ENCODE peak calls at places on chromosomes 5 and 9, in six cellular contexts. One of them, this sample, is unnamed.

GRCh38 chr5:18975624-18976023 is 1012.4 kb downstream of the CDH18 start:
- DNase-seq in Right ventricle myocardium superior: no peak
- DNase-seq in nephron progenitor cell: no peak
- DNase-seq in tibial nerve: no peak
- DNase-seq in activated CD8-positive, alpha-beta memory T cell treated with anti-CD3 and anti-CD28 coated beads for 4 hours: no peak
- DNase-seq in stimulated activated CD8-positive, alpha-beta memory T cell treated with anti-CD3 and anti-CD28 coated beads, Interleukin-15, amount 100 ng/mL, for 4 hours: no peak
- DNase-seq in this sample: no peak

GRCh38 chr9:88915916-88916315 is 75.4 kb upstream of the S1PR3 start:
- DNase-seq in activated CD8-positive, alpha-beta memory T cell treated with anti-CD3 and anti-CD28 coated beads for 4 hours: no peak
- DNase-seq in Right ventricle myocardium superior: no peak
- DNase-seq in nephron progenitor cell: no peak
- DNase-seq in stimulated activated CD8-positive, alpha-beta memory T cell treated with anti-CD3 and anti-CD28 coated beads, Interleukin-15, amount 100 ng/mL, for 4 hours: no peak
- DNase-seq in tibial nerve: no peak
- DNase-seq in this sample: no peak

GRCh38 chr5:156435101-156435500 is 108.1 kb downstream of the SGCD start:
- DNase-seq in activated CD8-positive, alpha-beta memory T cell treated with anti-CD3 and anti-CD28 coated beads for 4 hours: no peak
- DNase-seq in tibial nerve: no peak
- DNase-seq in Right ventricle myocardium superior: no peak
- DNase-seq in nephron progenitor cell: no peak
- DNase-seq in stimulated activated CD8-positive, alpha-beta memory T cell treated with anti-CD3 and anti-CD28 coated beads, Interleukin-15, amount 100 ng/mL, for 4 hours: no peak
- DNase-seq in this sample: no peak

GRCh38 chr9:91424403-91425176 is 958 bp upstream of the NFIL3 start:
- DNase-seq in nephron progenitor cell: peak
- DNase-seq in tibial nerve: peak
- DNase-seq in stimulated activated CD8-positive, alpha-beta memory T cell treated with anti-CD3 and anti-CD28 coated beads, Interleukin-15, amount 100 ng/mL, for 4 hours: peak
- DNase-seq in Right ventricle myocardium superior: peak
- DNase-seq in activated CD8-positive, alpha-beta memory T cell treated with anti-CD3 and anti-CD28 coated beads for 4 hours: peak
- DNase-seq in this sample: no peak

GRCh38 chr5:982377-983237 is 26.0 kb upstream of the NKD2 start:
- DNase-seq in Right ventricle myocardium superior: peak
- DNase-seq in activated CD8-positive, alpha-beta memory T cell treated with anti-CD3 and anti-CD28 coated beads for 4 hours: no peak
- DNase-seq in tibial nerve: no peak
- DNase-seq in nephron progenitor cell: peak
- DNase-seq in stimulated activated CD8-positive, alpha-beta memory T cell treated with anti-CD3 and anti-CD28 coated beads, Interleukin-15, amount 100 ng/mL, for 4 hours: no peak
- DNase-seq in this sample: no peak

GRCh38 chr5:41071975-41072374 is 833 bp upstream of the MROH2B start:
- DNase-seq in stimulated activated CD8-positive, alpha-beta memory T cell treated with anti-CD3 and anti-CD28 coated beads, Interleukin-15, amount 100 ng/mL, for 4 hours: no peak
- DNase-seq in tibial nerve: no peak
- DNase-seq in activated CD8-positive, alpha-beta memory T cell treated with anti-CD3 and anti-CD28 coated beads for 4 hours: no peak
- DNase-seq in nephron progenitor cell: no peak
- DNase-seq in Right ventricle myocardium superior: no peak
- DNase-seq in this sample: no peak

GRCh38 chr9:133769511-133770075 is 31.4 kb upstream of the SARDH start:
- DNase-seq in nephron progenitor cell: no peak
- DNase-seq in Right ventricle myocardium superior: peak
- DNase-seq in stimulated activated CD8-positive, alpha-beta memory T cell treated with anti-CD3 and anti-CD28 coated beads, Interleukin-15, amount 100 ng/mL, for 4 hours: no peak
- DNase-seq in tibial nerve: no peak
- DNase-seq in activated CD8-positive, alpha-beta memory T cell treated with anti-CD3 and anti-CD28 coated beads for 4 hours: no peak
- DNase-seq in this sample: no peak

GRCh38 chr9:125758986-125759811 is 12.0 kb downstream of the PBX3 start:
- DNase-seq in Right ventricle myocardium superior: peak
- DNase-seq in tibial nerve: no peak
- DNase-seq in activated CD8-positive, alpha-beta memory T cell treated with anti-CD3 and anti-CD28 coated beads for 4 hours: no peak
- DNase-seq in nephron progenitor cell: no peak
- DNase-seq in stimulated activated CD8-positive, alpha-beta memory T cell treated with anti-CD3 and anti-CD28 coated beads, Interleukin-15, amount 100 ng/mL, for 4 hours: no peak
- DNase-seq in this sample: no peak

GRCh38 chr9:112166176-112167140 is 8.6 kb downstream of the SUSD1 start:
- DNase-seq in Right ventricle myocardium superior: no peak
- DNase-seq in activated CD8-positive, alpha-beta memory T cell treated with anti-CD3 and anti-CD28 coated beads for 4 hours: no peak
- DNase-seq in stimulated activated CD8-positive, alpha-beta memory T cell treated with anti-CD3 and anti-CD28 coated beads, Interleukin-15, amount 100 ng/mL, for 4 hours: no peak
- DNase-seq in tibial nerve: peak
- DNase-seq in nephron progenitor cell: no peak
- DNase-seq in this sample: no peak

GRCh38 chr5:128538249-128539037 is 398 bp upstream of the FBN2 start:
- DNase-seq in nephron progenitor cell: peak
- DNase-seq in stimulated activated CD8-positive, alpha-beta memory T cell treated with anti-CD3 and anti-CD28 coated beads, Interleukin-15, amount 100 ng/mL, for 4 hours: no peak
- DNase-seq in activated CD8-positive, alpha-beta memory T cell treated with anti-CD3 and anti-CD28 coated beads for 4 hours: no peak
- DNase-seq in tibial nerve: peak
- DNase-seq in Right ventricle myocardium superior: peak
- DNase-seq in this sample: no peak

GRCh38 chr9:32875242-32875641 is 91.9 kb downstream of the TMEM215 start:
- DNase-seq in Right ventricle myocardium superior: no peak
- DNase-seq in nephron progenitor cell: no peak
- DNase-seq in activated CD8-positive, alpha-beta memory T cell treated with anti-CD3 and anti-CD28 coated beads for 4 hours: no peak
- DNase-seq in stimulated activated CD8-positive, alpha-beta memory T cell treated with anti-CD3 and anti-CD28 coated beads, Interleukin-15, amount 100 ng/mL, for 4 hours: no peak
- DNase-seq in tibial nerve: no peak
- DNase-seq in this sample: no peak

GRCh38 chr9:98995059-98995665 is 51.5 kb downstream of the COL15A1 start:
- DNase-seq in nephron progenitor cell: no peak
- DNase-seq in activated CD8-positive, alpha-beta memory T cell treated with anti-CD3 and anti-CD28 coated beads for 4 hours: no peak
- DNase-seq in stimulated activated CD8-positive, alpha-beta memory T cell treated with anti-CD3 and anti-CD28 coated beads, Interleukin-15, amount 100 ng/mL, for 4 hours: no peak
- DNase-seq in Right ventricle myocardium superior: peak
- DNase-seq in tibial nerve: no peak
- DNase-seq in this sample: no peak

GRCh38 chr9:37902131-37902530 is 1.8 kb downstream of the SLC25A51 start:
- DNase-seq in stimulated activated CD8-positive, alpha-beta memory T cell treated with anti-CD3 and anti-CD28 coated beads, Interleukin-15, amount 100 ng/mL, for 4 hours: no peak
- DNase-seq in activated CD8-positive, alpha-beta memory T cell treated with anti-CD3 and anti-CD28 coated beads for 4 hours: no peak
- DNase-seq in Right ventricle myocardium superior: no peak
- DNase-seq in tibial nerve: no peak
- DNase-seq in nephron progenitor cell: no peak
- DNase-seq in this sample: no peak

GRCh38 chr5:76482961-76483360 is 79.9 kb downstream of the IQGAP2 start:
- DNase-seq in Right ventricle myocardium superior: no peak
- DNase-seq in activated CD8-positive, alpha-beta memory T cell treated with anti-CD3 and anti-CD28 coated beads for 4 hours: no peak
- DNase-seq in tibial nerve: no peak
- DNase-seq in nephron progenitor cell: no peak
- DNase-seq in stimulated activated CD8-positive, alpha-beta memory T cell treated with anti-CD3 and anti-CD28 coated beads, Interleukin-15, amount 100 ng/mL, for 4 hours: no peak
- DNase-seq in this sample: no peak

GRCh38 chr9:128396970-128397613 is 23.6 kb upstream of the CERCAM start:
- DNase-seq in Right ventricle myocardium superior: peak
- DNase-seq in stimulated activated CD8-positive, alpha-beta memory T cell treated with anti-CD3 and anti-CD28 coated beads, Interleukin-15, amount 100 ng/mL, for 4 hours: no peak
- DNase-seq in nephron progenitor cell: no peak
- DNase-seq in tibial nerve: no peak
- DNase-seq in activated CD8-positive, alpha-beta memory T cell treated with anti-CD3 and anti-CD28 coated beads for 4 hours: no peak
- DNase-seq in this sample: no peak

GRCh38 chr5:29193972-29194371 is 1999.5 kb upstream of the CDH6 start:
- DNase-seq in activated CD8-positive, alpha-beta memory T cell treated with anti-CD3 and anti-CD28 coated beads for 4 hours: no peak
- DNase-seq in stimulated activated CD8-positive, alpha-beta memory T cell treated with anti-CD3 and anti-CD28 coated beads, Interleukin-15, amount 100 ng/mL, for 4 hours: no peak
- DNase-seq in nephron progenitor cell: no peak
- DNase-seq in Right ventricle myocardium superior: no peak
- DNase-seq in tibial nerve: no peak
- DNase-seq in this sample: no peak

GRCh38 chr5:112077180-112077579 is 320.2 kb upstream of the NREP start:
- DNase-seq in nephron progenitor cell: no peak
- DNase-seq in tibial nerve: no peak
- DNase-seq in activated CD8-positive, alpha-beta memory T cell treated with anti-CD3 and anti-CD28 coated beads for 4 hours: no peak
- DNase-seq in stimulated activated CD8-positive, alpha-beta memory T cell treated with anti-CD3 and anti-CD28 coated beads, Interleukin-15, amount 100 ng/mL, for 4 hours: no peak
- DNase-seq in Right ventricle myocardium superior: no peak
- DNase-seq in this sample: no peak

GRCh38 chr5:123176224-123176937 is 87.3 kb downstream of the PRDM6 start:
- DNase-seq in Right ventricle myocardium superior: no peak
- DNase-seq in tibial nerve: no peak
- DNase-seq in stimulated activated CD8-positive, alpha-beta memory T cell treated with anti-CD3 and anti-CD28 coated beads, Interleukin-15, amount 100 ng/mL, for 4 hours: no peak
- DNase-seq in nephron progenitor cell: no peak
- DNase-seq in activated CD8-positive, alpha-beta memory T cell treated with anti-CD3 and anti-CD28 coated beads for 4 hours: no peak
- DNase-seq in this sample: no peak

GRCh38 chr5:132662925-132663770 is 5.2 kb downstream of the IL13 start:
- DNase-seq in Right ventricle myocardium superior: no peak
- DNase-seq in stimulated activated CD8-positive, alpha-beta memory T cell treated with anti-CD3 and anti-CD28 coated beads, Interleukin-15, amount 100 ng/mL, for 4 hours: no peak
- DNase-seq in activated CD8-positive, alpha-beta memory T cell treated with anti-CD3 and anti-CD28 coated beads for 4 hours: no peak
- DNase-seq in tibial nerve: no peak
- DNase-seq in nephron progenitor cell: no peak
- DNase-seq in this sample: no peak

GRCh38 chr9:129166962-129167557 is 11.0 kb downstream of the IER5L start:
- DNase-seq in activated CD8-positive, alpha-beta memory T cell treated with anti-CD3 and anti-CD28 coated beads for 4 hours: no peak
- DNase-seq in Right ventricle myocardium superior: peak
- DNase-seq in nephron progenitor cell: no peak
- DNase-seq in stimulated activated CD8-positive, alpha-beta memory T cell treated with anti-CD3 and anti-CD28 coated beads, Interleukin-15, amount 100 ng/mL, for 4 hours: no peak
- DNase-seq in tibial nerve: no peak
- DNase-seq in this sample: peak

GRCh38 chr9:9560382-9561035 is 1052.3 kb downstream of the PTPRD start:
- DNase-seq in tibial nerve: no peak
- DNase-seq in nephron progenitor cell: no peak
- DNase-seq in stimulated activated CD8-positive, alpha-beta memory T cell treated with anti-CD3 and anti-CD28 coated beads, Interleukin-15, amount 100 ng/mL, for 4 hours: no peak
- DNase-seq in Right ventricle myocardium superior: no peak
- DNase-seq in activated CD8-positive, alpha-beta memory T cell treated with anti-CD3 and anti-CD28 coated beads for 4 hours: no peak
- DNase-seq in this sample: no peak

This sample was measured in esophagus squamous epithelium.